ENCODE peak calls at places on chromosomes 1 and 21, in five cellular contexts. Y is body of pancreas, H is GM12865, L is NCI-H1092, W is RCC 7860. Z is an unnamed sample.

GRCh38 chr21:28883931-28884330 is 108.7 kb downstream of the LTN1 start:
- DNase-seq in Y (no peak), H (no peak), L (no peak), W (no peak), Z (no peak)

GRCh38 chr1:151710187-151710586 is 6.4 kb downstream of the CELF3 start:
- DNase-seq in Y (peak; percentile 63), H (peak; percentile 54), L (no peak), W (peak; percentile 28), Z (no peak)

GRCh38 chr21:33849839-33850238 is 65.8 kb downstream of the ATP5PO start:
- DNase-seq in Y (no peak), H (no peak), L (no peak), W (no peak), Z (no peak)

GRCh38 chr1:61056674-61057439 is 25.5 kb upstream of the NFIA start:
- DNase-seq in Y (peak; percentile 91), H (no peak), L (peak; percentile 27), W (no peak), Z (peak; percentile 31)

GRCh38 chr1:41790351-41790750 is 128.4 kb downstream of the HIVEP3 start:
- DNase-seq in Y (no peak), H (no peak), L (no peak), W (no peak), Z (no peak)

GRCh38 chr1:13513885-13514546 is at the start of gene LRRC38:
- DNase-seq in Y (no peak), H (no peak), L (no peak), W (no peak), Z (peak; percentile 56)

GRCh38 chr21:17560377-17560776 is 47.5 kb downstream of the CXADR start:
- DNase-seq in Y (no peak), H (no peak), L (no peak), W (no peak), Z (no peak)

GRCh38 chr1:161307892-161308638 is 1.7 kb downstream of the MPZ start:
- DNase-seq in Y (no peak), H (no peak), L (no peak), W (no peak), Z (no peak)

GRCh38 chr1:182739545-182739944 is 50.0 kb upstream of the NPL start:
- DNase-seq in Y (no peak), H (peak; percentile 18), L (peak; percentile 78), W (no peak), Z (no peak)

GRCh38 chr1:222889445-222889844 is 74.6 kb downstream of the DISP1 start:
- DNase-seq in Y (no peak), H (no peak), L (no peak), W (no peak), Z (no peak)

GRCh38 chr1:200379431-200379755 is 30.4 kb downstream of the ZNF281 start:
- DNase-seq in Y (no peak), H (no peak), L (no peak), W (peak; percentile 99), Z (no peak)

GRCh38 chr1:186374313-186375151 is 521 bp downstream of the TPR start:
- DNase-seq in Y (peak; percentile 45), H (peak; percentile 74), L (peak; percentile 25), W (peak; percentile 11), Z (peak; percentile 94)

GRCh38 chr1:2466834-2467554 is 9.1 kb upstream of the PLCH2 start:
- DNase-seq in Y (peak; percentile 22), H (no peak), L (no peak), W (no peak), Z (no peak)

GRCh38 chr1:113073457-113073950 is 506 bp downstream of the LRIG2 start:
- DNase-seq in Y (peak; percentile 71), H (peak; percentile 51), L (no peak), W (peak; percentile 41), Z (peak; percentile 12)

GRCh38 chr1:172351761-172352161 is 68.7 kb upstream of the C1orf105 start:
- DNase-seq in Y (no peak), H (no peak), L (no peak), W (peak; percentile 81), Z (no peak)

GRCh38 chr1:220410681-220411080 is 117.3 kb upstream of the MARK1 start:
- DNase-seq in Y (no peak), H (no peak), L (no peak), W (no peak), Z (peak; percentile 4)

GRCh38 chr1:179141592-179142244 is 59.8 kb downstream of the TOR3A start:
- DNase-seq in Y (no peak), H (no peak), L (no peak), W (peak; percentile 66), Z (no peak)

GRCh38 chr21:35034203-35034926 is 14.7 kb downstream of the RUNX1 start:
- DNase-seq in Y (no peak), H (no peak), L (no peak), W (no peak), Z (no peak)

GRCh38 chr1:85865183-85865582 is 156.9 kb upstream of the ZNHIT6 start:
- DNase-seq in Y (no peak), H (no peak), L (no peak), W (no peak), Z (no peak)

GRCh38 chr1:220093361-220094015 is 444 bp upstream of the IARS2 start:
- DNase-seq in Y (no peak), H (no peak), L (no peak), W (no peak), Z (no peak)

GRCh38 chr1:30764939-30765582 is 7.5 kb upstream of the LAPTM5 start:
- DNase-seq in Y (no peak), H (peak; percentile 95), L (no peak), W (no peak), Z (no peak)

GRCh38 chr1:94385354-94385947 is 32.7 kb upstream of the ABCD3 start:
- DNase-seq in Y (peak; percentile 13), H (no peak), L (no peak), W (no peak), Z (no peak)

GRCh38 chr21:34698270-34699015 is 29.6 kb downstream of the CLIC6 start:
- DNase-seq in Y (no peak), H (no peak), L (no peak), W (no peak), Z (no peak)

GRCh38 chr1:7334475-7335035 is 436.5 kb upstream of the VAMP3 start:
- DNase-seq in Y (no peak), H (no peak), L (peak; percentile 54), W (no peak), Z (no peak)

GRCh38 chr1:121519042-121519755 is 334.4 kb downstream of the SRGAP2C start:
- DNase-seq in Y (peak; percentile 57), H (peak; percentile 0), L (peak; percentile 30), W (no peak), Z (peak; percentile 64)

GRCh38 chr1:232844791-232845190 is 39.6 kb downstream of the MAP10 start:
- DNase-seq in Y (no peak), H (peak; percentile 23), L (no peak), W (peak; percentile 94), Z (no peak)

GRCh38 chr1:48916121-48917069 is 139.7 kb upstream of the BEND5 start:
- DNase-seq in Y (peak; percentile 7), H (peak; percentile 12), L (peak; percentile 23), W (peak; percentile 70), Z (peak; percentile 45)

GRCh38 chr1:1175221-1176062 is 1.8 kb downstream of the TTLL10 start:
- DNase-seq in Y (peak; percentile 4), H (no peak), L (no peak), W (no peak), Z (no peak)

Z was measured in MM.1S.